ENCODE peak calls at places on chromosome 11, in ten cellular contexts. Y is right lobe of liver, I is suprapubic skin, F is fibroblast of villous mesenchyme, J is transverse colon, C is adrenal gland, D is cardiac muscle cell, O is tibial nerve, U is thoracic aorta, W is fibroblast of pulmonary artery. A is an unnamed sample.

GRCh38 chr11:129590030-129590752 is 214.5 kb downstream of the BARX2 start:
- DNase-seq in C (no peak), O (no peak), D (no peak), J (no peak), U (no peak), W (no peak), I (no peak), Y (no peak), F (no peak), A (no peak)

GRCh38 chr11:100316990-100317389 is 370.1 kb upstream of the ARHGAP42 start:
- DNase-seq in C (no peak), F (no peak), O (no peak), W (no peak), D (no peak), U (no peak), J (no peak), I (no peak), Y (no peak), A (no peak)

GRCh38 chr11:118247041-118247440 is 5.1 kb downstream of the MPZL3 start:
- DNase-seq in D (no peak), W (no peak), I (no peak), U (no peak), Y (no peak), F (no peak), C (no peak), J (no peak), O (no peak), A (no peak)

GRCh38 chr11:59175104-59175503 is 3.2 kb downstream of the DTX4 start:
- DNase-seq in C (no peak), W (no peak), O (no peak), F (no peak), Y (peak), J (no peak), U (no peak), D (no peak), I (no peak), A (no peak)

GRCh38 chr11:22976146-22976545 is 115.9 kb upstream of the CCDC179 start:
- DNase-seq in W (peak), Y (peak), C (peak), O (no peak), F (peak), D (no peak), I (no peak), U (no peak), J (no peak), A (no peak)

GRCh38 chr11:127733552-127733951 is 733.0 kb upstream of the KIRREL3 start:
- DNase-seq in D (peak), C (no peak), O (no peak), U (no peak), J (no peak), I (no peak), Y (no peak), F (no peak), W (no peak), A (no peak)

GRCh38 chr11:69249086-69249640 is 44.8 kb upstream of the MYEOV start:
- DNase-seq in Y (no peak), U (no peak), J (no peak), C (no peak), W (no peak), I (no peak), O (no peak), F (no peak), D (no peak), A (no peak)

GRCh38 chr11:103420593-103420992 is 311.4 kb downstream of the DYNC2H1 start:
- DNase-seq in W (peak), C (no peak), D (no peak), J (no peak), F (peak), U (no peak), O (no peak), Y (no peak), I (no peak), A (peak)

GRCh38 chr11:43747130-43747802 is 66.7 kb downstream of the HSD17B12 start:
- DNase-seq in J (no peak), W (no peak), I (no peak), O (no peak), F (no peak), Y (no peak), U (no peak), D (peak), C (no peak), A (no peak)

GRCh38 chr11:61069427-61069826 is 32.9 kb upstream of the CD5 start:
- DNase-seq in Y (no peak), W (no peak), I (no peak), J (no peak), O (no peak), D (no peak), C (no peak), U (no peak), F (no peak), A (no peak)

GRCh38 chr11:76096552-76096951 is 109.8 kb downstream of the WNT11 start:
- DNase-seq in I (no peak), J (no peak), D (no peak), C (no peak), F (peak), Y (no peak), W (no peak), O (no peak), U (no peak), A (no peak)

GRCh38 chr11:34585870-34586654 is 34.8 kb upstream of the EHF start:
- DNase-seq in Y (no peak), D (peak), C (no peak), F (peak), O (no peak), I (no peak), W (peak), J (no peak), U (no peak), A (peak)

DNA sequence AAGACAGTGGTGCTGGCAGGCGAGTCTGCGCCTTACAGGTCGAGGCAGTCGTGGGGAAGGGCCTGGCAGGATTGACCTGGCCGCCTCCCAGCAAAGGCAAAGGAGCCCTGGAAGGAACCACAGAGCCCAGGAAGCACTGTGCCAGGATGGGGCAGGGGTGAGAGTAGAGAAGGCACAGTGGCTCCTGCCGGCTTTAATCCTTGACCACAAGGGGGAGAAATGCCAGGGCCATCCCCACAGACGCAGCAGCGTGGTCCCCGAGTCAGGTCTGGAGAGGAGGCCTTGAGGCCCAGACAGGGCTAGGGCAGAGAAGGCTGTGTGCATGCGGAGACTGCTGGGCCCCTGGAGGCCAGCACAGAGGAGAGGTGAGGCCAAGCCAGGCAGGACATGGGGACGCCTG is 9.9 kb upstream of the NDUFS8 start:
- DNase-seq in D (peak), O (no peak), I (no peak), F (peak), W (peak), J (no peak), U (no peak), Y (no peak), C (peak), A (no peak)
- TF ChIP-seq CTCF in D (peak), O (peak), I (no peak), F (peak), W (peak), J (peak), U (no peak), Y (peak), C (peak), A (peak)

DNA sequence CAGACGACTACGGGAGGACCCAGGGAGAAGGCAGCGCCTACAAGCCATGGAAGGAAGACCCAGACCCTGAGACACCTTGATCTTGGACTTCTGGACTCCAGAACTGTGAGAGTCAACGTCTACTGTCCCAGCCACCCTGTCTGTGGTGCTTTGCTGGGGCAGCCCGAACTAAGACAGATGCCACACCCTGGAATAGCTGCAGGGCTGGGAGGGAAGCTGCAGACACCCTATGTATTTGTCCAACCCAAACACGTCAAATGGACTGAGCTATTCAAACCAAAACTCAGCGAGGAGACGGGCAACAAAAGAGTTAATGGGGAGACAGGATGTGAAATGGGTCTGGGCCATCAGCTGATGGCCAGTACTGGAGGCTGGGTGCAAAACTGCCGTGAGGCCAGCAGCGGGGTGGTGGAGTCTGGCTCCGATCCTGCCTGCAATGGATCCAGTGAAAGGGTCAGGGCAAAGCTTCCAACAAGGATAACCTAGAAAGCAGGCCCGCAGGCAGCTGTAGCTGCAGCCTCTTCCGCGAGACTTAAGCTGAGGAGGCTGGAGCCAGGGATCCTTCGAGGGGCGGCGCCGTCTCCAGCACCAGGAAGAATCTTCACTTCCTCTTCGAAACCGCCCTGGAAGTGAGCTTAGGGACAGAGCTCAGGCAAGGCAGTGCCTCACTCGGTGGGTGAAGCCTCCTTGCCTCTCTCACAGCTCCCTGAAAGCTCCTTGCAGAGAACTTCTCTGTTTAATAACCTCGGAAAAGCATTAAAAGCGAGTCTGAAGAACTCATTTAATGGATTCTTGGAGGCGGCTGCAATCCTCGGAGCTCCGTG is 169.6 kb downstream of the CTTN start:
- DNase-seq in O (peak), D (no peak), Y (no peak), J (peak), U (no peak), C (peak), F (peak), I (no peak), W (peak), A (peak)
- H3K4me3 ChIP-seq in O (peak), D (no peak), Y (peak), J (peak), U (peak), C (no peak), F (peak), I (peak), W (peak), A (peak)

DNA sequence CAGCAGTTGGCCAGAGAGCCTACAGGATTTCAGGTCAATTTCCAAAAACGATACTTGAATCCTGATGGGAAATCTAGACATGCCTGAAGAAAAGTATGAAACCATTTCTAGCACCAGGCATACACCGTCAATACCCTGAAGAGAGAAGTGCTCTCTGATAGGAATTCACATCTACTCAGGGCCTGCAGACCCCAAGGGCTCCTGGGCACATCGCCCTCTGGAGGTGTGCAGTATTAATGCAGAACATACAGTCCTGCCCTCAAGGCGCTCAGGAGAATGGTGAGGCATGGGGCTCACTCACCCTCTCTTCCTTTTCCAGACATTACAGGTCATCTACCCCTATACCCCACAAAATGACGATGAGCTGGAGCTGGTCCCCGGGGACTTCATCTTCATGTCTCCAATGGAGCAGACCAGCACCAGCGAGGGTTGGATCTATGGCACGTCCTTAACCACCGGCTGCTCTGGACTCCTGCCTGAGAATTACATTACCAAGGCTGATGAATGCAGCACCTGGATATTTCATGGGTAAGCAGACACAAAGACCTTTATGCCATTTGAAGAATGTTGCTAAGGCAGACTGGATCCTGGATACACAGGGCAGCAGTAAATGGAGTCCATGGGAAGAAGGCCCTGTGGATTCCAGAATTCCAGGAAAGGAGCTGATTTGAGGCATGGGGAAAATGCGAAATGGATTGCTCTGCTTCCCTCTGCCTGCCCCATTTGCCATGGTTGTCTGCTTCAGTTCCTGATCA is 49.3 kb upstream of the CRTAM start:
- DNase-seq in I (no peak), D (no peak), Y (no peak), O (no peak), C (no peak), U (no peak), W (no peak), J (no peak), F (no peak), A (no peak)
- TF ChIP-seq CTCF in I (no peak), D (no peak), Y (no peak), O (no peak), C (no peak), U (no peak), W (peak), J (no peak), F (no peak), A (peak)

DNA sequence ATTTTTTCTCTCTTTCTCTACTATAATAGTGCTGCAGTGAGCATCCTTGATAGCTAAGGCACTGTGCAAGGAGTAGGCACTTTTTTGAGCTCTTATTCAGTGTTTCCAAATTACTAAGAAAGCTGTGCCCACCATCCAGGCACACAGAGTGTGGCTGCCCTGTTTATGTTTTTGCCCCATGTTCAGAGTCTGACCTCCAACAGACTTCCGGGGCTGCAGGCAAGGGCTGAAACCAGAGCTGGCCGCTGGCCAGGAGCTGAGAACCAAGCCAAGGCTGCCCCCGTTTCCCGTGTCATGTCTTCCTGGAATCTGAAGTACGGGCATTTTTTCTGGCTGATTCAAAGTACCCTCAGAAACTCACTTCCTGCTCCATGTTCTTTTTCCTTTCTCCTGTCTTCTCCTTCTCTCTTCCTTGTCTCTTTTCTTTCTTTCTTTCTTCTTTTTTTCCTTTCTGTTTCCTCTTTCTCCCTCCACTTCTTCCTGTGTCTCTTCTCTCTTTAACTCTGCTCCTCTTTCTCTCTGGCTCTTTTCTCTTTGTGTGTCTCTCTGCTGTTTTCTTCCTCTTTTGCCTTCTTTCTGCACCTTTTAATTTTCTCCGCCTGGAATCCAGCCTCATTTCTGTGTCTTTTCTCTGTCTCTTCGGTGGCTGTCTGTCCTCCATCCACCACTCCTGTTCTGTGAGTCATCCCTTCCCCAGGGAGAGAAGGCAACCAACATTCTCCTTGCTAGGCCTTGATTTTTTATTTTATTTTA is 17.0 kb upstream of the KCTD14 start:
- DNase-seq in C (peak), J (peak), I (peak), D (peak), O (peak), U (peak), Y (peak), F (peak), W (peak), A (peak)
- H3K4me3 ChIP-seq in C (no peak), J (no peak), I (peak), D (no peak), O (peak), U (peak), Y (peak), F (no peak), W (peak), A (peak)